ENCODE peak calls at places on chromosomes 5 and 9, in six cellular contexts. One of them, this sample, is unnamed.
A peak's percentile ranks its signal among the peaks of the same experiment; 100 is the strongest.

GRCh38 chr9:73137286-73137899 is 14.3 kb upstream of the ANXA1 start:
- DNase-seq in NCI-H1092: no peak
- DNase-seq in Peyer's patch: no peak
- DNase-seq in pancreas: no peak
- DNase-seq in iris pigment epithelial cell: peak; percentile 66
- DNase-seq in AG20443: no peak
- DNase-seq in this sample: no peak

GRCh38 chr9:121440265-121440664 is 59.4 kb downstream of the GGTA1 start:
- DNase-seq in NCI-H1092: no peak
- DNase-seq in Peyer's patch: no peak
- DNase-seq in pancreas: no peak
- DNase-seq in AG20443: peak; percentile 61
- DNase-seq in iris pigment epithelial cell: peak; percentile 45
- DNase-seq in this sample: no peak

GRCh38 chr9:13445123-13445522 is 165.6 kb upstream of the MPDZ start:
- DNase-seq in AG20443: peak; percentile 14
- DNase-seq in iris pigment epithelial cell: no peak
- DNase-seq in NCI-H1092: peak; percentile 10
- DNase-seq in Peyer's patch: no peak
- DNase-seq in pancreas: no peak
- DNase-seq in this sample: no peak

GRCh38 chr5:135978212-135978631 is 23.4 kb upstream of the LECT2 start:
- DNase-seq in Peyer's patch: no peak
- DNase-seq in AG20443: no peak
- DNase-seq in iris pigment epithelial cell: no peak
- DNase-seq in NCI-H1092: no peak
- DNase-seq in pancreas: no peak
- DNase-seq in this sample: no peak

GRCh38 chr9:86230858-86231257 is 28.6 kb downstream of the C9orf153 start:
- DNase-seq in iris pigment epithelial cell: no peak
- DNase-seq in Peyer's patch: no peak
- DNase-seq in AG20443: no peak
- DNase-seq in NCI-H1092: no peak
- DNase-seq in pancreas: no peak
- DNase-seq in this sample: no peak

GRCh38 chr9:137252555-137253506 is 1.7 kb downstream of the STPG3 start:
- DNase-seq in AG20443: no peak
- DNase-seq in NCI-H1092: no peak
- DNase-seq in iris pigment epithelial cell: no peak
- DNase-seq in Peyer's patch: no peak
- DNase-seq in pancreas: no peak
- DNase-seq in this sample: no peak

GRCh38 chr5:27474054-27474323 is 435.6 kb upstream of the CDH9 start:
- DNase-seq in iris pigment epithelial cell: peak; percentile 3
- DNase-seq in NCI-H1092: no peak
- DNase-seq in pancreas: no peak
- DNase-seq in Peyer's patch: no peak
- DNase-seq in AG20443: no peak
- DNase-seq in this sample: no peak

GRCh38 chr5:67315082-67315801 is 118.6 kb upstream of the CD180 start:
- DNase-seq in pancreas: no peak
- DNase-seq in AG20443: peak; percentile 65
- DNase-seq in Peyer's patch: no peak
- DNase-seq in NCI-H1092: no peak
- DNase-seq in iris pigment epithelial cell: peak; percentile 58
- DNase-seq in this sample: no peak

GRCh38 chr9:135098400-135099105 is 11.1 kb downstream of the OLFM1 start:
- DNase-seq in AG20443: peak; percentile 37
- DNase-seq in NCI-H1092: no peak
- DNase-seq in iris pigment epithelial cell: peak; percentile 11
- DNase-seq in Peyer's patch: no peak
- DNase-seq in pancreas: peak; percentile 53
- DNase-seq in this sample: no peak

GRCh38 chr9:76572205-76572550 is 113.2 kb downstream of the GCNT1 start:
- DNase-seq in iris pigment epithelial cell: no peak
- DNase-seq in pancreas: no peak
- DNase-seq in AG20443: no peak
- DNase-seq in NCI-H1092: no peak
- DNase-seq in Peyer's patch: no peak
- DNase-seq in this sample: no peak

GRCh38 chr5:74940782-74941363 is 74.7 kb upstream of the FAM169A start:
- DNase-seq in Peyer's patch: no peak
- DNase-seq in iris pigment epithelial cell: no peak
- DNase-seq in NCI-H1092: no peak
- DNase-seq in AG20443: no peak
- DNase-seq in pancreas: no peak
- DNase-seq in this sample: no peak

GRCh38 chr5:25066239-25066638 is 421.5 kb upstream of the CDH10 start:
- DNase-seq in pancreas: no peak
- DNase-seq in Peyer's patch: no peak
- DNase-seq in AG20443: no peak
- DNase-seq in iris pigment epithelial cell: no peak
- DNase-seq in NCI-H1092: no peak
- DNase-seq in this sample: no peak

GRCh38 chr9:132220069-132220468 is 58.2 kb downstream of the NTNG2 start:
- DNase-seq in Peyer's patch: no peak
- DNase-seq in AG20443: no peak
- DNase-seq in pancreas: no peak
- DNase-seq in iris pigment epithelial cell: peak; percentile 32
- DNase-seq in NCI-H1092: no peak
- DNase-seq in this sample: no peak

GRCh38 chr9:40926404-40927259 is 201.8 kb downstream of the FOXD4L6 start:
- DNase-seq in iris pigment epithelial cell: no peak
- DNase-seq in NCI-H1092: no peak
- DNase-seq in pancreas: no peak
- DNase-seq in AG20443: no peak
- DNase-seq in Peyer's patch: no peak
- DNase-seq in this sample: no peak

GRCh38 chr9:22342489-22343217 is 104.0 kb upstream of the DMRTA1 start:
- DNase-seq in AG20443: peak; percentile 17
- DNase-seq in pancreas: no peak
- DNase-seq in iris pigment epithelial cell: peak; percentile 85
- DNase-seq in NCI-H1092: no peak
- DNase-seq in Peyer's patch: no peak
- DNase-seq in this sample: no peak